ENCODE peak calls at places on chromosome 11, in nine cellular contexts. V is brain microvascular endothelial cell; Z is HT1080; U is stimulated activated naive CD8-positive, alpha-beta T cell treated with anti-CD3 and anti-CD28 coated beads, Interleukin-15, amount 100 ng/mL, for 72 hours; J is EL; M is SW480; T is T1000; X is mesothelial cell of epicardium; L is NCI-H1092. G is an unnamed sample.

GRCh38 chr11:132353255-132353654 is 982.8 kb downstream of the NTM start:
- DNase-seq in V (no peak), Z (no peak), U (no peak), J (no peak), M (no peak), T (no peak), X (no peak), L (no peak), G (no peak)

GRCh38 chr11:62030071-62030684 is 62.7 kb upstream of the FTH1 start:
- DNase-seq in V (no peak), Z (no peak), U (no peak), J (no peak), M (no peak), T (no peak), X (no peak), L (no peak), G (no peak)

GRCh38 chr11:19931141-19931767 is 218.6 kb downstream of the NAV2 start:
- DNase-seq in V (no peak), Z (no peak), U (no peak), J (peak), M (no peak), T (no peak), X (no peak), L (no peak), G (no peak)

GRCh38 chr11:115528217-115528616 is 24.0 kb upstream of the CADM1 start:
- DNase-seq in V (no peak), Z (no peak), U (no peak), J (no peak), M (no peak), T (no peak), X (no peak), L (no peak), G (no peak)

GRCh38 chr11:114377612-114378267 is 22.6 kb downstream of the C11orf71 start:
- DNase-seq in V (peak), Z (peak), U (no peak), J (peak), M (no peak), T (peak), X (no peak), L (no peak), G (no peak)

GRCh38 chr11:69227271-69227670 is 66.7 kb upstream of the MYEOV start:
- DNase-seq in V (no peak), Z (no peak), U (peak), J (no peak), M (no peak), T (no peak), X (peak), L (no peak), G (no peak)

GRCh38 chr11:13068211-13068610 is 59.1 kb downstream of the RASSF10 start:
- DNase-seq in V (no peak), Z (no peak), U (no peak), J (no peak), M (no peak), T (no peak), X (no peak), L (no peak), G (no peak)

GRCh38 chr11:12064136-12064953 is 46.0 kb upstream of the MICAL2 start:
- DNase-seq in V (no peak), Z (no peak), U (no peak), J (no peak), M (no peak), T (no peak), X (no peak), L (no peak), G (no peak)

GRCh38 chr11:10606536-10607208 is 38.2 kb upstream of the LYVE1 start:
- DNase-seq in V (peak), Z (peak), U (no peak), J (peak), M (no peak), T (no peak), X (no peak), L (no peak), G (no peak)

G was measured in T-helper 1 cell.